ENCODE peak calls at places on chromosomes 5 and 9, in five cellular contexts. One of them, this sample, is unnamed.
A peak's percentile ranks its signal among the peaks of the same experiment; 100 is the strongest.

GRCh38 chr9:138075961-138076649 is 198.5 kb downstream of the CACNA1B start:
- DNase-seq in BE2C: no peak
- DNase-seq in CD8-positive, alpha-beta T cell: no peak
- DNase-seq in hepatocyte: no peak
- DNase-seq in neural progenitor cell: no peak
- DNase-seq in this sample: no peak

GRCh38 chr9:22210262-22210661 is 201.2 kb upstream of the CDKN2B start:
- DNase-seq in BE2C: no peak
- DNase-seq in CD8-positive, alpha-beta T cell: no peak
- DNase-seq in hepatocyte: no peak
- DNase-seq in neural progenitor cell: no peak
- DNase-seq in this sample: no peak

GRCh38 chr5:147466581-147466980 is 43.3 kb downstream of the DPYSL3 start:
- DNase-seq in BE2C: no peak
- DNase-seq in CD8-positive, alpha-beta T cell: no peak
- DNase-seq in hepatocyte: no peak
- DNase-seq in neural progenitor cell: no peak
- DNase-seq in this sample: no peak

GRCh38 chr5:72465601-72466563 is 41.3 kb downstream of the ZNF366 start:
- DNase-seq in BE2C: no peak
- DNase-seq in CD8-positive, alpha-beta T cell: no peak
- DNase-seq in hepatocyte: no peak
- DNase-seq in neural progenitor cell: no peak
- DNase-seq in this sample: no peak

GRCh38 chr5:146394486-146394885 is 52.6 kb upstream of the TCERG1 start:
- DNase-seq in BE2C: no peak
- DNase-seq in CD8-positive, alpha-beta T cell: no peak
- DNase-seq in hepatocyte: no peak
- DNase-seq in neural progenitor cell: no peak
- DNase-seq in this sample: no peak

GRCh38 chr9:132231019-132231701 is 69.3 kb downstream of the NTNG2 start:
- DNase-seq in BE2C: peak; percentile 50
- DNase-seq in CD8-positive, alpha-beta T cell: no peak
- DNase-seq in hepatocyte: no peak
- DNase-seq in neural progenitor cell: no peak
- DNase-seq in this sample: no peak

GRCh38 chr9:16039103-16039987 is 486.5 kb downstream of the CCDC171 start:
- DNase-seq in BE2C: peak; percentile 51
- DNase-seq in CD8-positive, alpha-beta T cell: no peak
- DNase-seq in hepatocyte: no peak
- DNase-seq in neural progenitor cell: no peak
- DNase-seq in this sample: no peak

GRCh38 chr9:5205071-5205470 is 19.6 kb upstream of the INSL6 start:
- DNase-seq in BE2C: no peak
- DNase-seq in CD8-positive, alpha-beta T cell: no peak
- DNase-seq in hepatocyte: no peak
- DNase-seq in neural progenitor cell: no peak
- DNase-seq in this sample: no peak

GRCh38 chr5:32231929-32232328 is 57.8 kb upstream of the GOLPH3 start:
- DNase-seq in BE2C: no peak
- DNase-seq in CD8-positive, alpha-beta T cell: no peak
- DNase-seq in hepatocyte: no peak
- DNase-seq in neural progenitor cell: no peak
- DNase-seq in this sample: no peak

GRCh38 chr5:5316333-5316732 is 106.1 kb upstream of the ICE1 start:
- DNase-seq in BE2C: no peak
- DNase-seq in CD8-positive, alpha-beta T cell: no peak
- DNase-seq in hepatocyte: no peak
- DNase-seq in neural progenitor cell: no peak
- DNase-seq in this sample: no peak

GRCh38 chr9:108636023-108636422 is 219.8 kb downstream of the ACTL7B start:
- DNase-seq in BE2C: no peak
- DNase-seq in CD8-positive, alpha-beta T cell: no peak
- DNase-seq in hepatocyte: peak; percentile 40
- DNase-seq in neural progenitor cell: peak; percentile 23
- DNase-seq in this sample: no peak

GRCh38 chr9:35306281-35306680 is 144.5 kb downstream of the UNC13B start:
- DNase-seq in BE2C: no peak
- DNase-seq in CD8-positive, alpha-beta T cell: no peak
- DNase-seq in hepatocyte: no peak
- DNase-seq in neural progenitor cell: no peak
- DNase-seq in this sample: no peak

GRCh38 chr5:20113031-20113685 is 125.2 kb upstream of the CDH18 start:
- DNase-seq in BE2C: no peak
- DNase-seq in CD8-positive, alpha-beta T cell: no peak
- DNase-seq in hepatocyte: no peak
- DNase-seq in neural progenitor cell: no peak
- DNase-seq in this sample: no peak

GRCh38 chr5:171707441-171707790 is 78.2 kb upstream of the SMIM23 start:
- DNase-seq in BE2C: no peak
- DNase-seq in CD8-positive, alpha-beta T cell: no peak
- DNase-seq in hepatocyte: no peak
- DNase-seq in neural progenitor cell: no peak
- DNase-seq in this sample: no peak

GRCh38 chr5:1551426-1551825 is 27.7 kb upstream of the LPCAT1 start:
- DNase-seq in BE2C: no peak
- DNase-seq in CD8-positive, alpha-beta T cell: no peak
- DNase-seq in hepatocyte: no peak
- DNase-seq in neural progenitor cell: no peak
- DNase-seq in this sample: no peak

GRCh38 chr9:87099383-87099782 is 152.1 kb upstream of the GAS1 start:
- DNase-seq in BE2C: no peak
- DNase-seq in CD8-positive, alpha-beta T cell: no peak
- DNase-seq in hepatocyte: no peak
- DNase-seq in neural progenitor cell: no peak
- DNase-seq in this sample: no peak

GRCh38 chr9:79776581-79776980 is 204.8 kb downstream of the TLE4 start:
- DNase-seq in BE2C: no peak
- DNase-seq in CD8-positive, alpha-beta T cell: no peak
- DNase-seq in hepatocyte: no peak
- DNase-seq in neural progenitor cell: no peak
- DNase-seq in this sample: no peak

GRCh38 chr5:170297589-170298462 is at the start of gene LCP2:
- DNase-seq in BE2C: no peak
- DNase-seq in CD8-positive, alpha-beta T cell: peak; percentile 42
- DNase-seq in hepatocyte: no peak
- DNase-seq in neural progenitor cell: no peak
- DNase-seq in this sample: no peak

GRCh38 chr9:70052768-70053167 is 9.1 kb downstream of the MAMDC2 start:
- DNase-seq in BE2C: no peak
- DNase-seq in CD8-positive, alpha-beta T cell: no peak
- DNase-seq in hepatocyte: no peak
- DNase-seq in neural progenitor cell: no peak
- DNase-seq in this sample: no peak
- H3K4me1 ChIP-seq in BE2C: no peaks in the 10 kb centered on the region
- H3K4me1 ChIP-seq in CD8-positive, alpha-beta T cell: no peaks in the 10 kb centered on the region
- H3K4me1 ChIP-seq in hepatocyte: no peaks in the 10 kb centered on the region
- H3K4me1 ChIP-seq in neural progenitor cell: peaks cover 14% of the 10 kb centered on the region
- H3K4me1 ChIP-seq in this sample: no peaks in the 10 kb centered on the region

GRCh38 chr5:132747064-132747692 is at the start of gene CCNI2:
- DNase-seq in BE2C: peak; percentile 32
- DNase-seq in CD8-positive, alpha-beta T cell: peak; percentile 72
- DNase-seq in hepatocyte: peak; percentile 58
- DNase-seq in neural progenitor cell: peak; percentile 60
- DNase-seq in this sample: no peak
- TF ChIP-seq CTCF in BE2C: no peak
- TF ChIP-seq CTCF in CD8-positive, alpha-beta T cell: no peak
- TF ChIP-seq CTCF in hepatocyte: no peak
- TF ChIP-seq CTCF in neural progenitor cell: peak; percentile 1
- TF ChIP-seq CTCF in this sample: no peak

DNA sequence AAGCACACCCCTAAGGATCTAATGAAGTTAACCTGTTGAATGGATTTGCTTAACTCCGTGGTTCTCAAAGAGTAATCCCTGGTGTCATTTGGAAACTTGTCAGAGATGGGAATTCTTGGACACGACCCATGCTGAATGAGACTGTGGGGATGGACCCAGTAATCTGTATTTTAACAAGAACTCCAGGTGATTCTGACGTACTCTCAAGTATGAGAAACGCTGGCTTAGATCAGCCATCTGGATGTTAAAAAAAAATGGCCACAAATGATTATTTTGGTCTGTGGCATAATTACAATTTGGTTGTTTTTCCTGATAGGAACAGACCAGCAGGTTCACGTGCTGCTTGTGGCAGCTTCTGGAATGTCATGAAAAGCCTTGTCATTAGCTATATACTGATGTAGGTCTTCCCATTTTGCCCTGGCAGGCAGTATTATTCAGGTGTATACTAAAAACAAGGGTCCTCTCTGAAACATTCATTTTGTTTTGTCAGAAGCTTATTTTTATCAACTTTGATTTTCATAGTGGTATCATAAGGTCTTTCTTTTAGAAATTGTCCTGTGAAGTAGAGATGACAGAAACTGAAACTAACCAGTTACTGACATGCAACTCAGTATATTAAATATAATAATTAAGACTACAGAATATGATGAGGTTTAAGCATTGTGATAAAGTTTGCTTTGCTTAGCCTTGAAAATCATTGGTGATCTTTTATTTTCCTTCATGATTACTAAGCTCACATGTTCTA is 15.4 kb downstream of the CPEB4 start:
- DNase-seq in BE2C: no peak
- DNase-seq in CD8-positive, alpha-beta T cell: no peak
- DNase-seq in hepatocyte: no peak
- DNase-seq in neural progenitor cell: no peak
- DNase-seq in this sample: no peak
- H3K4me3 ChIP-seq in BE2C: no peak overlapping the region
- H3K4me3 ChIP-seq in CD8-positive, alpha-beta T cell: no peak overlapping the region
- H3K4me3 ChIP-seq in hepatocyte: no peak overlapping the region
- H3K4me3 ChIP-seq in neural progenitor cell: no peak overlapping the region
- H3K4me3 ChIP-seq in this sample: no peak overlapping the region

DNA sequence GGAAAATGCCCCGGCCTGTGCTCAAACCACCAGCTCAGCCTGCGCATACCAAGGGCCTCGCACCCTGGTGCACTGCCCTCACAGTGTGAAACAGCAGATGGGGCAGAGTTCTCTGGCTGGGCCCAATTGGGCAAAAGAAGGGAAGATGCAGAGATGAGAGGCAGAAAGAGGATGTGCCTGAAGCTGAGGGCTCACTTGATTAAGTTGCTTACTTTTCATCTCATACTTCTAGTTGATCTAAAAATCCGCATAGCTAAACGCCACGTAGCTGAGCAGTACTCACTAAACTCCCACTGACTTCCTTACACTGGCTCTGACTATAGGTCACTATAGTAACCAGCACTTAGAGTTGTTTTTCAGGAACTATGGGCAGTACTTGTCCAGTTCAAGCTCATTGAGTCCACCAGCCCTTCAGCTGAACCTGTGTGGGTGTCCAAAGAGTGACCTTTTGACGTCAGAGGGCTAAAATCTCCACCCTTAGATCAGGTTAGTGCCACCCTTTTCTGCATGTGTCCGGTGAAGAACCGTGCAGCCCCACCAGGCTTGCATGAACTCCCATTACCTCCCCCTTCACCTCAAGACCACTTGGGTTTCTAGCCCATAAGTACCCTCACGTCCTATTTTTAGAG is 215.2 kb downstream of the AUH start:
- DNase-seq in BE2C: no peak
- DNase-seq in CD8-positive, alpha-beta T cell: no peak
- DNase-seq in hepatocyte: no peak
- DNase-seq in neural progenitor cell: no peak
- DNase-seq in this sample: no peak
- H3K4me1 ChIP-seq in BE2C: no peaks in the 10 kb centered on the region
- H3K4me1 ChIP-seq in CD8-positive, alpha-beta T cell: peaks cover 19% of the 10 kb centered on the region
- H3K4me1 ChIP-seq in hepatocyte: no peaks in the 10 kb centered on the region
- H3K4me1 ChIP-seq in neural progenitor cell: peaks cover 29% of the 10 kb centered on the region
- H3K4me1 ChIP-seq in this sample: no peaks in the 10 kb centered on the region

This sample was measured in Caco-2.